ENCODE peak calls at places on chromosomes 12 and 14, in five cellular contexts. H is activated gamma-delta T cell treated with Interleukin-2 at 50 U/mL for 16 hours, L is astrocyte of the cerebellum, R is WTC11, J is AG20443. N is an unnamed sample.

GRCh38 chr12:89245090-89245489 is 107.2 kb downstream of the DUSP6 start:
- DNase-seq in L (no peak), H (peak; percentile 38), J (peak; percentile 18), R (no peak), N (no peak)

GRCh38 chr14:61322799-61323290 is 1.5 kb downstream of the PRKCH start:
- DNase-seq in J (no peak), H (peak; percentile 41), R (no peak), L (no peak), N (no peak)

GRCh38 chr14:35565896-35566464 is 32.0 kb downstream of the INSM2 start:
- DNase-seq in J (no peak), L (no peak), H (no peak), R (no peak), N (no peak)

GRCh38 chr12:92297932-92298681 is 152.5 kb upstream of the BTG1 start:
- DNase-seq in R (no peak), J (peak; percentile 76), H (no peak), L (peak; percentile 58), N (no peak)

GRCh38 chr12:94571556-94571955 is 78.8 kb downstream of the TMCC3 start:
- DNase-seq in H (no peak), R (no peak), J (no peak), L (peak; percentile 50), N (no peak)

GRCh38 chr14:103597623-103598372 is 31.2 kb upstream of the KLC1 start:
- DNase-seq in H (no peak), J (peak; percentile 97), R (no peak), L (peak; percentile 59), N (no peak)

GRCh38 chr14:104386281-104386841 is 193.2 kb upstream of the C14orf180 start:
- DNase-seq in J (no peak), R (peak; percentile 10), L (no peak), H (no peak), N (peak; percentile 30)

GRCh38 chr12:3047961-3048360 is 29.2 kb upstream of the TSPAN9 start:
- DNase-seq in J (no peak), H (no peak), R (peak; percentile 10), L (no peak), N (peak; percentile 44)

GRCh38 chr12:25840678-25841077 is 117.8 kb upstream of the RASSF8 start:
- DNase-seq in H (no peak), L (peak; percentile 9), R (no peak), J (peak; percentile 21), N (no peak)

GRCh38 chr14:92645841-92646478 is 102.5 kb downstream of the LGMN start:
- DNase-seq in H (no peak), J (peak; percentile 69), R (no peak), L (no peak), N (no peak)

GRCh38 chr12:86660488-86661171 is 404.4 kb upstream of the MGAT4C start:
- DNase-seq in R (no peak), J (no peak), H (no peak), L (no peak), N (no peak)

GRCh38 chr12:84694111-84694510 is 218.5 kb downstream of the SLC6A15 start:
- DNase-seq in L (peak; percentile 24), R (no peak), H (no peak), J (no peak), N (no peak)

GRCh38 chr12:117148642-117149041 is 41.6 kb downstream of the FBXO21 start:
- DNase-seq in L (no peak), J (no peak), R (no peak), H (no peak), N (no peak)

GRCh38 chr12:39401459-39401858 is 41.5 kb downstream of the KIF21A start:
- DNase-seq in R (no peak), L (no peak), J (peak; percentile 14), H (no peak), N (no peak)

GRCh38 chr12:124548854-124549378 is 18.5 kb downstream of the NCOR2 start:
- DNase-seq in J (peak; percentile 77), L (no peak), R (no peak), H (no peak), N (no peak)